ENCODE peak calls at places on chromosomes 6 and 20, in nine cellular contexts. One of them, this sample, is unnamed.

GRCh38 chr20:23147964-23148720 is 62.0 kb upstream of the CD93 start:
- DNase-seq in tibial nerve: no peak
- DNase-seq in HepG2: peak; percentile 90
- DNase-seq in uterus: no peak
- DNase-seq in heart left ventricle: no peak
- DNase-seq in Peyer's patch: peak; percentile 56
- DNase-seq in vagina: no peak
- DNase-seq in ovary: no peak
- DNase-seq in adrenal gland: peak; percentile 79
- DNase-seq in this sample: peak; percentile 60

GRCh38 chr6:1849686-1850580 is 240.2 kb downstream of the FOXC1 start:
- DNase-seq in tibial nerve: no peak
- DNase-seq in HepG2: no peak
- DNase-seq in uterus: no peak
- DNase-seq in heart left ventricle: no peak
- DNase-seq in Peyer's patch: no peak
- DNase-seq in vagina: no peak
- DNase-seq in ovary: no peak
- DNase-seq in adrenal gland: no peak
- DNase-seq in this sample: no peak

GRCh38 chr6:111480988-111481830 is 1.8 kb downstream of the REV3L start:
- DNase-seq in tibial nerve: no peak
- DNase-seq in HepG2: no peak
- DNase-seq in uterus: no peak
- DNase-seq in heart left ventricle: no peak
- DNase-seq in Peyer's patch: no peak
- DNase-seq in vagina: no peak
- DNase-seq in ovary: no peak
- DNase-seq in adrenal gland: no peak
- DNase-seq in this sample: no peak

GRCh38 chr6:155014715-155015300 is 19.7 kb downstream of the TIAM2 start:
- DNase-seq in tibial nerve: no peak
- DNase-seq in HepG2: no peak
- DNase-seq in uterus: no peak
- DNase-seq in heart left ventricle: no peak
- DNase-seq in Peyer's patch: no peak
- DNase-seq in vagina: no peak
- DNase-seq in ovary: no peak
- DNase-seq in adrenal gland: no peak
- DNase-seq in this sample: no peak

GRCh38 chr6:169906004-169906740 is 154.8 kb downstream of the ERMARD start:
- DNase-seq in tibial nerve: no peak
- DNase-seq in HepG2: no peak
- DNase-seq in uterus: no peak
- DNase-seq in heart left ventricle: no peak
- DNase-seq in Peyer's patch: no peak
- DNase-seq in vagina: no peak
- DNase-seq in ovary: no peak
- DNase-seq in adrenal gland: no peak
- DNase-seq in this sample: no peak

GRCh38 chr20:33680681-33681080 is 5.5 kb downstream of the E2F1 start:
- DNase-seq in tibial nerve: no peak
- DNase-seq in HepG2: no peak
- DNase-seq in uterus: no peak
- DNase-seq in heart left ventricle: no peak
- DNase-seq in Peyer's patch: no peak
- DNase-seq in vagina: no peak
- DNase-seq in ovary: no peak
- DNase-seq in adrenal gland: no peak
- DNase-seq in this sample: no peak

GRCh38 chr6:167244991-167245390 is 46.1 kb upstream of the UNC93A start:
- DNase-seq in tibial nerve: no peak
- DNase-seq in HepG2: no peak
- DNase-seq in uterus: no peak
- DNase-seq in heart left ventricle: no peak
- DNase-seq in Peyer's patch: no peak
- DNase-seq in vagina: no peak
- DNase-seq in ovary: no peak
- DNase-seq in adrenal gland: no peak
- DNase-seq in this sample: no peak

GRCh38 chr20:22768779-22769178 is 184.4 kb upstream of the FOXA2 start:
- DNase-seq in tibial nerve: no peak
- DNase-seq in HepG2: no peak
- DNase-seq in uterus: no peak
- DNase-seq in heart left ventricle: no peak
- DNase-seq in Peyer's patch: no peak
- DNase-seq in vagina: no peak
- DNase-seq in ovary: no peak
- DNase-seq in adrenal gland: no peak
- DNase-seq in this sample: no peak

GRCh38 chr6:29976588-29977424 is 34.5 kb downstream of the HLA-A start:
- DNase-seq in tibial nerve: peak; percentile 79
- DNase-seq in HepG2: peak; percentile 77
- DNase-seq in uterus: peak; percentile 83
- DNase-seq in heart left ventricle: peak; percentile 93
- DNase-seq in Peyer's patch: peak; percentile 87
- DNase-seq in vagina: no peak
- DNase-seq in ovary: peak; percentile 83
- DNase-seq in adrenal gland: peak; percentile 88
- DNase-seq in this sample: peak; percentile 83

GRCh38 chr20:57611605-57612311 is 8.5 kb downstream of the ZBP1 start:
- DNase-seq in tibial nerve: no peak
- DNase-seq in HepG2: no peak
- DNase-seq in uterus: no peak
- DNase-seq in heart left ventricle: peak; percentile 30
- DNase-seq in Peyer's patch: peak; percentile 13
- DNase-seq in vagina: no peak
- DNase-seq in ovary: no peak
- DNase-seq in adrenal gland: no peak
- DNase-seq in this sample: no peak

GRCh38 chr6:128131566-128131965 is 230.7 kb upstream of the THEMIS start:
- DNase-seq in tibial nerve: no peak
- DNase-seq in HepG2: no peak
- DNase-seq in uterus: no peak
- DNase-seq in heart left ventricle: no peak
- DNase-seq in Peyer's patch: no peak
- DNase-seq in vagina: no peak
- DNase-seq in ovary: no peak
- DNase-seq in adrenal gland: no peak
- DNase-seq in this sample: no peak

GRCh38 chr6:6749791-6750434 is 161.4 kb downstream of the LY86 start:
- DNase-seq in tibial nerve: peak; percentile 16
- DNase-seq in HepG2: peak; percentile 61
- DNase-seq in uterus: peak; percentile 82
- DNase-seq in heart left ventricle: peak; percentile 68
- DNase-seq in Peyer's patch: peak; percentile 70
- DNase-seq in vagina: no peak
- DNase-seq in ovary: peak; percentile 88
- DNase-seq in adrenal gland: peak; percentile 91
- DNase-seq in this sample: no peak

GRCh38 chr6:13006578-13007300 is 290.2 kb downstream of the PHACTR1 start:
- DNase-seq in tibial nerve: no peak
- DNase-seq in HepG2: no peak
- DNase-seq in uterus: no peak
- DNase-seq in heart left ventricle: no peak
- DNase-seq in Peyer's patch: no peak
- DNase-seq in vagina: no peak
- DNase-seq in ovary: no peak
- DNase-seq in adrenal gland: no peak
- DNase-seq in this sample: no peak

GRCh38 chr20:64041781-64042771 is 6.1 kb downstream of the C20orf204 start:
- DNase-seq in tibial nerve: no peak
- DNase-seq in HepG2: no peak
- DNase-seq in uterus: no peak
- DNase-seq in heart left ventricle: no peak
- DNase-seq in Peyer's patch: no peak
- DNase-seq in vagina: no peak
- DNase-seq in ovary: no peak
- DNase-seq in adrenal gland: no peak
- DNase-seq in this sample: no peak

GRCh38 chr6:57173056-57173885 is 1.1 kb downstream of the BAG2 start:
- DNase-seq in tibial nerve: no peak
- DNase-seq in HepG2: peak; percentile 34
- DNase-seq in uterus: no peak
- DNase-seq in heart left ventricle: no peak
- DNase-seq in Peyer's patch: no peak
- DNase-seq in vagina: no peak
- DNase-seq in ovary: no peak
- DNase-seq in adrenal gland: no peak
- DNase-seq in this sample: peak; percentile 33

GRCh38 chr6:169592558-169592957 is 109.3 kb downstream of the WDR27 start:
- DNase-seq in tibial nerve: no peak
- DNase-seq in HepG2: no peak
- DNase-seq in uterus: no peak
- DNase-seq in heart left ventricle: no peak
- DNase-seq in Peyer's patch: no peak
- DNase-seq in vagina: no peak
- DNase-seq in ovary: no peak
- DNase-seq in adrenal gland: no peak
- DNase-seq in this sample: no peak

GRCh38 chr6:90127589-90127988 is 169.1 kb downstream of the BACH2 start:
- DNase-seq in tibial nerve: no peak
- DNase-seq in HepG2: no peak
- DNase-seq in uterus: no peak
- DNase-seq in heart left ventricle: no peak
- DNase-seq in Peyer's patch: no peak
- DNase-seq in vagina: no peak
- DNase-seq in ovary: no peak
- DNase-seq in adrenal gland: no peak
- DNase-seq in this sample: no peak

GRCh38 chr6:142845624-142846458 is 99.1 kb downstream of the HIVEP2 start:
- DNase-seq in tibial nerve: peak; percentile 50
- DNase-seq in HepG2: peak; percentile 99
- DNase-seq in uterus: peak; percentile 79
- DNase-seq in heart left ventricle: peak; percentile 95
- DNase-seq in Peyer's patch: peak; percentile 94
- DNase-seq in vagina: no peak
- DNase-seq in ovary: peak; percentile 81
- DNase-seq in adrenal gland: peak; percentile 89
- DNase-seq in this sample: peak; percentile 95

GRCh38 chr6:142848156-142848555 is 96.8 kb downstream of the HIVEP2 start:
- DNase-seq in tibial nerve: no peak
- DNase-seq in HepG2: no peak
- DNase-seq in uterus: no peak
- DNase-seq in heart left ventricle: no peak
- DNase-seq in Peyer's patch: no peak
- DNase-seq in vagina: no peak
- DNase-seq in ovary: no peak
- DNase-seq in adrenal gland: no peak
- DNase-seq in this sample: no peak

GRCh38 chr6:142845143-142845571 is 99.8 kb downstream of the HIVEP2 start:
- DNase-seq in tibial nerve: no peak
- DNase-seq in HepG2: no peak
- DNase-seq in uterus: no peak
- DNase-seq in heart left ventricle: no peak
- DNase-seq in Peyer's patch: no peak
- DNase-seq in vagina: no peak
- DNase-seq in ovary: no peak
- DNase-seq in adrenal gland: no peak
- DNase-seq in this sample: no peak

GRCh38 chr6:142846459-142846831 is 98.5 kb downstream of the HIVEP2 start:
- DNase-seq in tibial nerve: no peak
- DNase-seq in HepG2: no peak
- DNase-seq in uterus: no peak
- DNase-seq in heart left ventricle: no peak
- DNase-seq in Peyer's patch: no peak
- DNase-seq in vagina: no peak
- DNase-seq in ovary: no peak
- DNase-seq in adrenal gland: no peak
- DNase-seq in this sample: no peak

GRCh38 chr6:142846883-142847287 is 98.1 kb downstream of the HIVEP2 start:
- DNase-seq in tibial nerve: no peak
- DNase-seq in HepG2: peak; percentile 75
- DNase-seq in uterus: peak; percentile 34
- DNase-seq in heart left ventricle: peak; percentile 49
- DNase-seq in Peyer's patch: no peak
- DNase-seq in vagina: no peak
- DNase-seq in ovary: no peak
- DNase-seq in adrenal gland: peak; percentile 46
- DNase-seq in this sample: peak; percentile 21
- TF ChIP-seq POLR2A in tibial nerve: no peak
- TF ChIP-seq POLR2A in HepG2: no peak
- TF ChIP-seq POLR2A in uterus: no peak
- TF ChIP-seq POLR2A in heart left ventricle: no peak
- TF ChIP-seq POLR2A in Peyer's patch: no peak
- TF ChIP-seq POLR2A in vagina: no peak
- TF ChIP-seq POLR2A in ovary: no peak
- TF ChIP-seq POLR2A in adrenal gland: no peak
- TF ChIP-seq POLR2A in this sample: peak; percentile 15

GRCh38 chr6:15526129-15526764 is 136.6 kb downstream of the DTNBP1 start:
- DNase-seq in tibial nerve: no peak
- DNase-seq in HepG2: peak; percentile 37
- DNase-seq in uterus: no peak
- DNase-seq in heart left ventricle: no peak
- DNase-seq in Peyer's patch: no peak
- DNase-seq in vagina: peak; percentile 27
- DNase-seq in ovary: no peak
- DNase-seq in adrenal gland: no peak
- DNase-seq in this sample: no peak
- TF ChIP-seq POLR2A in tibial nerve: no peak
- TF ChIP-seq POLR2A in HepG2: no peak
- TF ChIP-seq POLR2A in uterus: no peak
- TF ChIP-seq POLR2A in heart left ventricle: no peak
- TF ChIP-seq POLR2A in Peyer's patch: no peak
- TF ChIP-seq POLR2A in vagina: no peak
- TF ChIP-seq POLR2A in ovary: no peak
- TF ChIP-seq POLR2A in adrenal gland: no peak
- TF ChIP-seq POLR2A in this sample: no peak

GRCh38 chr6:163356324-163356723 is 58.2 kb upstream of the QKI start:
- DNase-seq in tibial nerve: peak; percentile 47
- DNase-seq in HepG2: no peak
- DNase-seq in uterus: no peak
- DNase-seq in heart left ventricle: peak; percentile 84
- DNase-seq in Peyer's patch: no peak
- DNase-seq in vagina: no peak
- DNase-seq in ovary: no peak
- DNase-seq in adrenal gland: peak; percentile 91
- DNase-seq in this sample: peak; percentile 56
- TF ChIP-seq POLR2A in tibial nerve: no peak
- TF ChIP-seq POLR2A in HepG2: no peak
- TF ChIP-seq POLR2A in uterus: no peak
- TF ChIP-seq POLR2A in heart left ventricle: no peak
- TF ChIP-seq POLR2A in Peyer's patch: no peak
- TF ChIP-seq POLR2A in vagina: no peak
- TF ChIP-seq POLR2A in ovary: no peak
- TF ChIP-seq POLR2A in adrenal gland: no peak
- TF ChIP-seq POLR2A in this sample: no peak

GRCh38 chr6:85382541-85382940 is 67.3 kb upstream of the NT5E start:
- DNase-seq in tibial nerve: no peak
- DNase-seq in HepG2: no peak
- DNase-seq in uterus: no peak
- DNase-seq in heart left ventricle: no peak
- DNase-seq in Peyer's patch: no peak
- DNase-seq in vagina: no peak
- DNase-seq in ovary: no peak
- DNase-seq in adrenal gland: no peak
- DNase-seq in this sample: no peak
- TF ChIP-seq POLR2A in tibial nerve: no peak
- TF ChIP-seq POLR2A in HepG2: no peak
- TF ChIP-seq POLR2A in uterus: no peak
- TF ChIP-seq POLR2A in heart left ventricle: no peak
- TF ChIP-seq POLR2A in Peyer's patch: no peak
- TF ChIP-seq POLR2A in vagina: no peak
- TF ChIP-seq POLR2A in ovary: no peak
- TF ChIP-seq POLR2A in adrenal gland: no peak
- TF ChIP-seq POLR2A in this sample: no peak

GRCh38 chr20:35207950-35208611 is 18.4 kb upstream of the MMP24 start:
- DNase-seq in tibial nerve: peak; percentile 60
- DNase-seq in HepG2: peak; percentile 89
- DNase-seq in uterus: peak; percentile 88
- DNase-seq in heart left ventricle: peak; percentile 89
- DNase-seq in Peyer's patch: peak; percentile 74
- DNase-seq in vagina: no peak
- DNase-seq in ovary: peak; percentile 88
- DNase-seq in adrenal gland: peak; percentile 84
- DNase-seq in this sample: peak; percentile 77
- TF ChIP-seq POLR2A in tibial nerve: no peak
- TF ChIP-seq POLR2A in HepG2: no peak
- TF ChIP-seq POLR2A in uterus: no peak
- TF ChIP-seq POLR2A in heart left ventricle: no peak
- TF ChIP-seq POLR2A in Peyer's patch: peak; percentile 19
- TF ChIP-seq POLR2A in vagina: no peak
- TF ChIP-seq POLR2A in ovary: no peak
- TF ChIP-seq POLR2A in adrenal gland: no peak
- TF ChIP-seq POLR2A in this sample: peak; percentile 10

This sample was measured in right lobe of liver.